ENCODE peak calls at places on chromosome 14, in eight cellular contexts. K is prostate gland, D is ovary, I is uterus, R is heart left ventricle, Y is BE2C, V is left lung, X is hepatocyte. T is an unnamed sample. For H3K4me1, the result is how much of the 10 kb centered on the place peaks cover.

GRCh38 chr14:51865953-51866747 is 5.7 kb downstream of the GNG2 start:
- DNase-seq in Y (no peak), X (no peak), D (no peak), K (no peak), V (no peak), R (no peak), I (no peak), T (no peak)

GRCh38 chr14:79534703-79535353 is 676.5 kb downstream of the DIO2 start:
- DNase-seq in X (no peak), V (no peak), I (no peak), K (no peak), D (no peak), Y (no peak), R (no peak), T (no peak)

GRCh38 chr14:90402009-90402408 is 5.2 kb downstream of the CALM1 start:
- DNase-seq in V (no peak), R (no peak), X (no peak), K (no peak), D (no peak), Y (no peak), I (no peak), T (no peak)

GRCh38 chr14:56206576-56206975 is 88.4 kb downstream of the PELI2 start:
- DNase-seq in K (no peak), Y (no peak), X (no peak), V (no peak), I (no peak), D (no peak), R (no peak), T (no peak)

GRCh38 chr14:106318700-106319099 is 792.3 kb downstream of the TMEM121 start:
- DNase-seq in D (no peak), K (no peak), R (no peak), I (no peak), Y (no peak), X (no peak), V (no peak), T (no peak)

GRCh38 chr14:22556021-22556989 is 32.7 kb downstream of the DAD1 start:
- DNase-seq in R (peak), D (no peak), K (peak), Y (no peak), V (peak), I (peak), X (no peak), T (peak)

GRCh38 chr14:37870947-37871346 is 275.5 kb downstream of the TTC6 start:
- DNase-seq in D (no peak), R (no peak), V (no peak), I (no peak), X (no peak), Y (no peak), K (peak), T (no peak)

GRCh38 chr14:100955201-100955600 is 51.7 kb upstream of the RTL1 start:
- DNase-seq in R (no peak), I (no peak), V (no peak), D (no peak), K (no peak), Y (no peak), X (no peak), T (no peak)

GRCh38 chr14:60106341-60106740 is 14.6 kb downstream of the PCNX4 start:
- DNase-seq in R (no peak), D (no peak), V (peak), K (no peak), X (peak), I (no peak), Y (no peak), T (no peak)

GRCh38 chr14:68774771-68775613 is 17.9 kb downstream of the ZFP36L1 start:
- DNase-seq in X (no peak), Y (no peak), R (peak), K (no peak), I (peak), V (no peak), D (peak), T (no peak)

GRCh38 chr14:79044894-79045624 is 874.9 kb downstream of the NRXN3 start:
- DNase-seq in R (no peak), Y (no peak), V (no peak), D (no peak), I (peak), X (peak), K (peak), T (peak)

GRCh38 chr14:53304726-53305381 is 151.7 kb upstream of the DDHD1 start:
- DNase-seq in R (no peak), Y (no peak), D (no peak), I (no peak), V (no peak), K (no peak), X (no peak), T (no peak)

GRCh38 chr14:68682166-68683103 is 110.4 kb downstream of the ZFP36L1 start:
- DNase-seq in Y (no peak), D (no peak), R (peak), V (peak), X (peak), K (peak), I (peak), T (peak)

GRCh38 chr14:64912256-64912655 is 2.0 kb upstream of the CHURC1 start:
- DNase-seq in D (no peak), Y (no peak), V (no peak), X (no peak), I (no peak), K (no peak), R (no peak), T (no peak)

GRCh38 chr14:77208979-77209318 is 27.4 kb downstream of the TMEM63C start:
- DNase-seq in I (no peak), D (no peak), R (no peak), X (no peak), V (no peak), K (no peak), Y (no peak), T (no peak)

GRCh38 chr14:54189358-54190354 is 207.2 kb upstream of the CDKN3 start:
- DNase-seq in I (no peak), D (no peak), R (no peak), K (no peak), V (no peak), Y (no peak), X (peak), T (no peak)

GRCh38 chr14:79656086-79656485 is 555.2 kb downstream of the DIO2 start:
- DNase-seq in Y (no peak), V (no peak), R (no peak), K (no peak), D (no peak), X (no peak), I (no peak), T (no peak)

GRCh38 chr14:39109893-39110715 is 4.0 kb upstream of the GEMIN2 start:
- DNase-seq in X (no peak), Y (no peak), R (no peak), V (no peak), I (no peak), K (no peak), D (no peak), T (no peak)

GRCh38 chr14:56262530-56262929 is 144.3 kb downstream of the PELI2 start:
- DNase-seq in Y (no peak), R (no peak), X (no peak), K (no peak), V (no peak), I (no peak), D (no peak), T (no peak)

GRCh38 chr14:29802211-29802610 is 125.4 kb downstream of the PRKD1 start:
- DNase-seq in I (no peak), X (no peak), V (no peak), R (no peak), D (no peak), Y (no peak), K (no peak), T (no peak)

GRCh38 chr14:100765991-100766390 is 39.3 kb downstream of the DLK1 start:
- DNase-seq in X (no peak), Y (no peak), D (peak), K (no peak), V (no peak), I (no peak), R (peak), T (no peak)

DNA sequence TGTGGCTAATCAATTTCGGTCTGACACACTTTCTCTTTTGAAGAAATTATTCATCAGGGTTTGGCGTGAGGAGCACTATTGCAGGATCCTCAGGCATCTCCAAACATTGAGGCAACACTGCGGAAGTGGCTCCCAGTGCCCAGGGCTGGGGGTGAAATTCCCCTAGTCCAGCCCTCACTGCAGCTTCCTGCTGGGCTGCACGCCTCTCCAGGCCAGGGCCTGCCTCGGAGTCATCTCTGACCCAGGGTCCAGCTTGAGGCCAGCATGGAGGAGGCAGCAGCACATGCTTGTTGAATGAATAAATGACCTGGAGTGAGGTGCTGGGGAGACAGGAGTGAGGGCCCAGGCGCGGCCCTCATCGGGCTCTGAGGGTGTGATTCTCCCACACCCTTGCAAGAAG is 36.0 kb upstream of the TDRD9 start:
- DNase-seq in V (no peak), I (no peak), X (no peak), D (no peak), K (no peak), Y (no peak), R (peak), T (no peak)
- H3K4me3 ChIP-seq in V (no peak), I (no peak), X (no peak), D (no peak), K (no peak), Y (no peak), R (no peak), T (no peak)

DNA sequence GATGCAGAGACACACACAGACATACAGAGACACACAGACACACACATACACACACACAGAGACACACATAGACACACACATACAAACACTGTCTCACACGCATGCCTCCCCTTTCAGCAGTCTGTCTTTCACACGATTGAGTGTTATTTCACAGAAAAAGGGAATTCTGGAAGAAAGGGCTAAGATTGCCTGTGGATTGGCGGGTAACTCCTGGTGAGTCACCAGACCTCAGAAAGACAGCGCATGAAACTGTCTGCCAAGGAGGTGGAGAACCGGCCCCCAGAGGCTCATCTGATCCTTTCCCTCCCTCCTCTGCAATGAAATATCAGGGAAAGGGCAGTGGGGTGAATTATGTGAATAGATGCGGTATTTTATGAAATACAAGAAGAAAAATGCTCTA is 127.2 kb upstream of the GSC start:
- DNase-seq in Y (no peak), I (peak), V (no peak), R (no peak), K (no peak), D (no peak), X (no peak), T (no peak)
- H3K4me1 ChIP-seq in Y (under half), I (under half), V (under half), R (under half), K (under half), D (under half), X (under half), T (under half)

GRCh38 chr14:103880986-103881926 is 33.9 kb upstream of the PPP1R13B start:
- DNase-seq in V (no peak), R (peak), Y (no peak), X (no peak), I (no peak), K (no peak), D (peak), T (no peak)
- TF ChIP-seq CTCF in V (no peak), R (peak), Y (no peak), X (no peak), I (no peak), K (no peak), D (no peak), T (no peak)

GRCh38 chr14:85533821-85534271 is 3.9 kb downstream of the FLRT2 start:
- DNase-seq in I (peak), X (peak), K (no peak), Y (peak), D (peak), R (no peak), V (no peak), T (no peak)
- H3K4me3 ChIP-seq in I (peak), X (peak), K (peak), Y (no peak), D (peak), R (peak), V (peak), T (peak)

GRCh38 chr14:32593290-32593942 is 264.3 kb downstream of the AKAP6 start:
- DNase-seq in I (no peak), R (no peak), X (no peak), V (no peak), K (no peak), D (no peak), Y (no peak), T (no peak)
- H3K4me1 ChIP-seq in I (under half), R (under half), X (under half), V (under half), K (under half), D (under half), Y (under half), T (under half)

DNA sequence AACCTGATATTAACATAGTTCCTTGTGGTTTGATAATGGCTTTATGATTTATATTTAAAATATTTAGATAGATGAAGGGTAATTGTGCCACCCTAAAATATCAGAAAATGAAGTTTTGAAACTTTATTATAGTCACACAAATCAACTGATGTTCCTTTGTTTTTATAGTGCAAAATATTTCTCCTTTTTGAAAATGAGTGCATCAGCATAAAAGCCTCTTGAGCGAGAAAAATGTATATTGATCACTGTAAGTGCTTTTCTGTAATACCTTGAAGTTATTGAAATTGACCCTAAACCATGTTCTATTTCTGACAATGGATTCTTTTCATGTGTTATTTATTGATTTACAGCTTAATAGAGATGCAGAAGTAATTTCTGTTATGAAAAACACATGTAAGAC is 35.0 kb downstream of the LRFN5 start:
- DNase-seq in I (no peak), K (no peak), V (no peak), D (no peak), Y (no peak), X (no peak), R (no peak), T (no peak)
- TF ChIP-seq CTCF in I (no peak), K (no peak), V (no peak), D (no peak), Y (no peak), X (no peak), R (no peak), T (no peak)